ENCODE peak calls at places on chromosomes 7 and 10, in nine cellular contexts. R, V, I, T, G, Q, E, B and J are unnamed samples. For H3K4me1 and H3K27me3, the result is how much of the 10 kb centered on the place peaks cover.

GRCh38 chr10:78919111-78919966 is 149.4 kb upstream of the ZMIZ1 start:
- DNase-seq in R (no peak), V (no peak), I (no peak), T (no peak), G (no peak), Q (peak), E (no peak), B (no peak), J (no peak)

GRCh38 chr10:110822708-110823291 is 48.9 kb upstream of the PDCD4 start:
- DNase-seq in R (peak), V (no peak), I (peak), T (peak), G (no peak), Q (peak), E (no peak), B (peak), J (no peak)

GRCh38 chr7:143375298-143376034 is 5.7 kb upstream of the ZYX start:
- DNase-seq in R (no peak), V (no peak), I (no peak), T (no peak), G (no peak), Q (no peak), E (no peak), B (no peak), J (no peak)

GRCh38 chr7:5679741-5680473 is 101.6 kb downstream of the RNF216 start:
- DNase-seq in R (no peak), V (peak), I (no peak), T (no peak), G (no peak), Q (no peak), E (no peak), B (no peak), J (no peak)

GRCh38 chr7:121398246-121398645 is 2.1 kb upstream of the FAM3C start:
- DNase-seq in R (no peak), V (no peak), I (peak), T (no peak), G (peak), Q (peak), E (no peak), B (no peak), J (no peak)

GRCh38 chr7:32476816-32477648 is 13.1 kb downstream of the LSM5 start:
- DNase-seq in R (no peak), V (no peak), I (no peak), T (no peak), G (no peak), Q (peak), E (no peak), B (no peak), J (no peak)

GRCh38 chr7:131637846-131638245 is 81.4 kb upstream of the PODXL start:
- DNase-seq in R (peak), V (no peak), I (no peak), T (no peak), G (no peak), Q (peak), E (no peak), B (no peak), J (no peak)

GRCh38 chr7:128829391-128830166 is 627 bp upstream of the FLNC start:
- DNase-seq in R (no peak), V (peak), I (peak), T (peak), G (no peak), Q (peak), E (peak), B (no peak), J (peak)

GRCh38 chr7:155416646-155417380 is 41.1 kb upstream of the EN2 start:
- DNase-seq in R (no peak), V (no peak), I (no peak), T (no peak), G (no peak), Q (no peak), E (no peak), B (no peak), J (no peak)

GRCh38 chr10:88389456-88389855 is 193.7 kb downstream of the RNLS start:
- DNase-seq in R (no peak), V (peak), I (peak), T (no peak), G (no peak), Q (peak), E (peak), B (no peak), J (peak)

GRCh38 chr7:55963584-55964168 is 709 bp upstream of the NIPSNAP2 start:
- DNase-seq in R (no peak), V (no peak), I (no peak), T (no peak), G (no peak), Q (no peak), E (no peak), B (no peak), J (no peak)

GRCh38 chr7:55965805-55966421 is 1.5 kb downstream of the NIPSNAP2 start:
- DNase-seq in R (no peak), V (peak), I (no peak), T (no peak), G (no peak), Q (no peak), E (peak), B (no peak), J (peak)

GRCh38 chr7:55966851-55967250 is 2.5 kb downstream of the NIPSNAP2 start:
- DNase-seq in R (no peak), V (no peak), I (no peak), T (no peak), G (no peak), Q (peak), E (no peak), B (no peak), J (no peak)

GRCh38 chr7:55964261-55964801 is at the start of gene NIPSNAP2:
- DNase-seq in R (peak), V (peak), I (peak), T (peak), G (peak), Q (peak), E (peak), B (peak), J (peak)

GRCh38 chr7:55964802-55965470 is 551 bp downstream of the NIPSNAP2 start:
- DNase-seq in R (peak), V (peak), I (peak), T (peak), G (peak), Q (peak), E (peak), B (peak), J (peak)
- H3K9ac ChIP-seq in R (peak), V (peak), I (peak), T (peak), G (peak), Q (peak), E (peak), B (peak), J (peak)

DNA sequence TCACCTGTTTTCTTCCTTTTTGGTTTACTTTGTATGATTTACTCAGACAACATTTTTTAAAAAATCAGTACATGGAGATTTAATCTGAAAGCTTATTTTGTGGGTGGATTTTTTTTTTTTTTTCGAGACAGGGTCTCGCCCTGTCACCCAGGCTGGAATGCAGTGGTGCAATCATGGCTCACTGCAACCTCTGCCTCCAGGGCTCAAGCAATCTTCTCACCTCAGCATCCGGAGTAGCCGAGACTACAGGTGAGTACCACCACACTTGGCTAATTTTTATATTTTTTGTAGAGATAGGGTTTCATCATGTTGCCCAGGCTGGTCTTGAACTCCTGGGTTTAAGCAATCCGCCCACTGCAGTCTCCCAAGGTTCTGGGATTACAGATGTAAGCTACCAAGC is 2.5 kb downstream of the GSTO1 start:
- DNase-seq in R (no peak), V (no peak), I (no peak), T (no peak), G (no peak), Q (no peak), E (no peak), B (no peak), J (no peak)
- H3K4me1 ChIP-seq in R (under half), V (under half), I (under half), T (under half), G (under half), Q (under half), E (under half), B (under half), J (half or more)

GRCh38 chr10:101052285-101052684 is 9.5 kb upstream of the KAZALD1 start:
- DNase-seq in R (no peak), V (peak), I (no peak), T (no peak), G (no peak), Q (no peak), E (peak), B (no peak), J (peak)
- H3K27me3 ChIP-seq in R (under half), V (under half), I (half or more), T (under half), G (under half), Q (under half), E (under half), B (under half), J (under half)

DNA sequence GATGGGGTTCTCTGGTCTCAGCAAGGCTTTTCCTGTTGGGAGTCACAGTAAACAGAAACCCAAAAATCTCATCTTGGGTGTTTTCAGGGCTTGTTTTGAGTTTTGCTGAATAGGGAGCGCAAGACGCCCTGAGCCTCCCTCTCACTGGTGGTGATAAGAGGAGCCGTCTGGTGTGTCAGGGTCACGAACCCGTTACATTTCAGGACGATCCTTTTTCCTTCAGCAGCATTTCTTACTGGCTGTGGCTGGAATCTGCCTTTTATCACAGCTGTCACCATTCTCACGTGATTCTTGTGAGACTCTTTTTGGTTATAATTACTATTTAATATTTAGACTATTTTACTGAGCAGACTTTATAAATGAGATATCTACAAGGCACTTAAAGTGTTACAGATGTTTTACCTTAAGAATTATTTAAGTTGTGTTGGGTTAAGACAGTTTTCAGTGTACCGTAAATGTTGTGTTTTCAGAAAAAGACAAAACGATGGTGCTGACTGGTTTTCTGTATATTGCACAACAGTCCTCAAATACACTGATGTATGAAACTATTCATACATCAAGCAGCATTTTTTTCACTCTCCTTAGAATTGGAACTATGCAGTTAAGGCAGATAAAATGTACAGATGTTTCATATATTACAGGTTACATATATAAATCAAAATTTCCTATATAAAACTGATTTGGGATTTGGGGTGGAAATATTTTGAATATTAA is 2.2 kb upstream of the GET4 start:
- DNase-seq in R (no peak), V (no peak), I (no peak), T (no peak), G (no peak), Q (peak), E (no peak), B (no peak), J (peak)
- H3K9ac ChIP-seq in R (no peak), V (no peak), I (no peak), T (peak), G (peak), Q (peak), E (no peak), B (no peak), J (peak)

DNA sequence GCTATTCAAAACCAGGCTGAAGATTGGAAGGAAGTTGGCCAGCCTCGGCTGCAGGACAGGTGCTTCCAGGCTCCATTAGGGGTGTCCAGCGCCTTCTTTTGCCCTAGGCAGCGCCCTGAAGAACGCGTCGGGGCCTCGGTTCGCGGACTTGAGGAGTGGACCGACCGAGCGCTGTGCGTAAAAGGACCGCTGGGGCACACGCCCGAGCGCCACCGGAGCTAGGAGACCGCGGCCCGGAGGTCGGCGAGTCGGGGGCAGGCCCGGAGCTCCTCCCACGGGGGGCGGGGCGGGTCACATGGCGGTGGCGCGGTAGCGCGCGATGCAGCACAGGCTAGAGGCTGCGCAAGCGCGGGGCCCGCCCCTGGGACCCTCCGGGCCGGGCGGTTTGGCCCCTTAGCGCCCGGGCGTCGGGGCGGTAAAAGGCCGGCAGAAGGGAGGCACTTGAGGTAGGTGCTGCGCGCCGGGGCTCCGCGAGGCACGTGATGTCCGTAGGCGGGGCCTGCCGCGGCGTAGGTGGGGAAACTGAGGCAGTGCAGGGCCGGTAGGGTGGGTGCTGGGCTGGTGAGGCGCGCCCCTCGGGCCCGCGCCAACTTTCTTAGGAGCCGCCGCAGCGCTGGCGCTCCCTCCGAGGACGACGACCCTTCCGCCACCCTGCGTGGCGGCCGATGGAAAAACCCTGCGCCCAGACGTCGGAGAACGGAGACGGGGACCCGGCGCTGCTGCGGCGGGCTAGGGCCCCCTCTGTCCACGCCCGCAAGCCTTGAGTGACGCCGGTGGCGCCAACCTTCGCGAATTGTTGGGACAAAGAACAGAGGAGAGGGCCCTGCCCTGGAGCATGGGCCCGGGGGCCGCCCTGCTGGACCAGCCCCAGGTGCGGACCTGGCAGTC is at the start of gene PRXL2A:
- DNase-seq in R (peak), V (peak), I (peak), T (peak), G (no peak), Q (peak), E (no peak), B (peak), J (peak)
- H3K4me1 ChIP-seq in R (under half), V (under half), I (half or more), T (under half), G (under half), Q (under half), E (under half), B (under half), J (under half)

DNA sequence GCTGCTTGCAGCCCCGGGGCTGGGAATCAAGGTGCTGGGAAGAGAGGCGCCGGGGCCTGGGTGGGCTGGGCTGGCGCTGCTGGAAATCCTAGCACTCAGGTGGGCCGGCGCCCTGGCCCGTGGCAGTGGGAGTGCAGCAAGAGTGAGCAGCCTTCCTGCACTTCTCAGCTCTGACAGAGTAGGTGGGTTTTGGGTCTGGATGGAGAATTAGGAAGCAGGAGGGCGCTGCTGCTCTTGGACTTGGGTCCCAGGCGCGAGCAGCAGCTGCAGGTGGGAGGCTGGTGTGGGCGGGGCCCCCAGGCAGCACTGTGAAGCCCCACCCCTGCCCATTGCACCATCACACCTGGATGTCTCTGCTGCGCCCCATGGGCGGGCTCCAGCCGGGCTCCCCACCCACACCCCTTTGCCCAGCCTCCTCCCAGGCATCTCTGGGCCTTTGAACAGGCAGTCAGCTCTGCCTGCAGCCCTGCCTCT is 6.0 kb downstream of the BRI3 start:
- DNase-seq in R (peak), V (no peak), I (no peak), T (no peak), G (no peak), Q (peak), E (no peak), B (no peak), J (no peak)
- H3K27me3 ChIP-seq in R (under half), V (under half), I (under half), T (under half), G (under half), Q (under half), E (under half), B (under half), J (under half)